ENCODE peak calls at places on chromosomes 7 and 10, in eight cellular contexts. One of them, this sample, is unnamed. For H3K4me1, the result is how much of the 10 kb centered on the place peaks cover.

GRCh38 chr7:19368540-19368939 is 223.3 kb upstream of the FERD3L start:
- DNase-seq in transverse colon: no peak
- DNase-seq in endodermal cell: peak
- DNase-seq in GM12878: no peak
- DNase-seq in neural progenitor cell: no peak
- DNase-seq in MM.1S: no peak
- DNase-seq in A549: no peak
- DNase-seq in right lobe of liver: no peak
- DNase-seq in this sample: no peak

GRCh38 chr10:127013251-127013656 is 108.0 kb downstream of the DOCK1 start:
- DNase-seq in transverse colon: peak
- DNase-seq in endodermal cell: no peak
- DNase-seq in GM12878: no peak
- DNase-seq in neural progenitor cell: peak
- DNase-seq in MM.1S: no peak
- DNase-seq in A549: no peak
- DNase-seq in right lobe of liver: no peak
- DNase-seq in this sample: no peak

GRCh38 chr10:32348297-32349198 is 1.6 kb upstream of the EPC1 start:
- DNase-seq in transverse colon: no peak
- DNase-seq in endodermal cell: peak
- DNase-seq in GM12878: no peak
- DNase-seq in neural progenitor cell: no peak
- DNase-seq in MM.1S: no peak
- DNase-seq in A549: no peak
- DNase-seq in right lobe of liver: no peak
- DNase-seq in this sample: no peak

GRCh38 chr10:4532467-4532866 is 293.5 kb upstream of the AKR1E2 start:
- DNase-seq in transverse colon: no peak
- DNase-seq in endodermal cell: no peak
- DNase-seq in GM12878: no peak
- DNase-seq in neural progenitor cell: no peak
- DNase-seq in MM.1S: no peak
- DNase-seq in A549: no peak
- DNase-seq in right lobe of liver: no peak
- DNase-seq in this sample: no peak

GRCh38 chr10:24039897-24040296 is 169.0 kb upstream of the KIAA1217 start:
- DNase-seq in transverse colon: peak
- DNase-seq in endodermal cell: no peak
- DNase-seq in GM12878: no peak
- DNase-seq in neural progenitor cell: no peak
- DNase-seq in MM.1S: no peak
- DNase-seq in A549: no peak
- DNase-seq in right lobe of liver: no peak
- DNase-seq in this sample: no peak

GRCh38 chr10:112624546-112625048 is 177.6 kb downstream of the VTI1A start:
- DNase-seq in transverse colon: no peak
- DNase-seq in endodermal cell: no peak
- DNase-seq in GM12878: no peak
- DNase-seq in neural progenitor cell: no peak
- DNase-seq in MM.1S: no peak
- DNase-seq in A549: no peak
- DNase-seq in right lobe of liver: no peak
- DNase-seq in this sample: no peak

GRCh38 chr7:131166066-131166465 is 161.6 kb upstream of the MKLN1 start:
- DNase-seq in transverse colon: no peak
- DNase-seq in endodermal cell: no peak
- DNase-seq in GM12878: no peak
- DNase-seq in neural progenitor cell: no peak
- DNase-seq in MM.1S: no peak
- DNase-seq in A549: no peak
- DNase-seq in right lobe of liver: no peak
- DNase-seq in this sample: no peak

GRCh38 chr10:26410356-26410755 is 27.8 kb upstream of the APBB1IP start:
- DNase-seq in transverse colon: no peak
- DNase-seq in endodermal cell: no peak
- DNase-seq in GM12878: no peak
- DNase-seq in neural progenitor cell: no peak
- DNase-seq in MM.1S: no peak
- DNase-seq in A549: no peak
- DNase-seq in right lobe of liver: no peak
- DNase-seq in this sample: no peak

GRCh38 chr10:79179404-79180309 is 110.9 kb downstream of the ZMIZ1 start:
- DNase-seq in transverse colon: no peak
- DNase-seq in endodermal cell: peak
- DNase-seq in GM12878: no peak
- DNase-seq in neural progenitor cell: peak
- DNase-seq in MM.1S: no peak
- DNase-seq in A549: no peak
- DNase-seq in right lobe of liver: no peak
- DNase-seq in this sample: no peak

GRCh38 chr7:37201003-37201875 is 247.4 kb downstream of the ELMO1 start:
- DNase-seq in transverse colon: peak
- DNase-seq in endodermal cell: peak
- DNase-seq in GM12878: no peak
- DNase-seq in neural progenitor cell: peak
- DNase-seq in MM.1S: peak
- DNase-seq in A549: peak
- DNase-seq in right lobe of liver: peak
- DNase-seq in this sample: peak

GRCh38 chr7:7761974-7762769 is 43.8 kb upstream of the RPA3 start:
- DNase-seq in transverse colon: no peak
- DNase-seq in endodermal cell: no peak
- DNase-seq in GM12878: no peak
- DNase-seq in neural progenitor cell: no peak
- DNase-seq in MM.1S: peak
- DNase-seq in A549: peak
- DNase-seq in right lobe of liver: no peak
- DNase-seq in this sample: no peak

GRCh38 chr10:31317652-31318381 is 1.2 kb upstream of the ZEB1 start:
- DNase-seq in transverse colon: peak
- DNase-seq in endodermal cell: no peak
- DNase-seq in GM12878: no peak
- DNase-seq in neural progenitor cell: peak
- DNase-seq in MM.1S: peak
- DNase-seq in A549: no peak
- DNase-seq in right lobe of liver: no peak
- DNase-seq in this sample: no peak

GRCh38 chr10:14585287-14586193 is 189.2 kb downstream of the FAM107B start:
- DNase-seq in transverse colon: no peak
- DNase-seq in endodermal cell: no peak
- DNase-seq in GM12878: no peak
- DNase-seq in neural progenitor cell: no peak
- DNase-seq in MM.1S: peak
- DNase-seq in A549: no peak
- DNase-seq in right lobe of liver: no peak
- DNase-seq in this sample: no peak

GRCh38 chr7:143392875-143393266 is 11.7 kb downstream of the ZYX start:
- DNase-seq in transverse colon: no peak
- DNase-seq in endodermal cell: peak
- DNase-seq in GM12878: no peak
- DNase-seq in neural progenitor cell: no peak
- DNase-seq in MM.1S: no peak
- DNase-seq in A549: no peak
- DNase-seq in right lobe of liver: no peak
- DNase-seq in this sample: no peak

GRCh38 chr7:143391462-143392404 is 10.6 kb downstream of the ZYX start:
- DNase-seq in transverse colon: peak
- DNase-seq in endodermal cell: peak
- DNase-seq in GM12878: no peak
- DNase-seq in neural progenitor cell: no peak
- DNase-seq in MM.1S: no peak
- DNase-seq in A549: no peak
- DNase-seq in right lobe of liver: peak
- DNase-seq in this sample: peak

GRCh38 chr7:143394777-143395176 is 13.6 kb downstream of the ZYX start:
- DNase-seq in transverse colon: no peak
- DNase-seq in endodermal cell: no peak
- DNase-seq in GM12878: no peak
- DNase-seq in neural progenitor cell: no peak
- DNase-seq in MM.1S: no peak
- DNase-seq in A549: no peak
- DNase-seq in right lobe of liver: no peak
- DNase-seq in this sample: no peak

GRCh38 chr7:143394068-143394467 is 12.9 kb downstream of the ZYX start:
- DNase-seq in transverse colon: no peak
- DNase-seq in endodermal cell: peak
- DNase-seq in GM12878: no peak
- DNase-seq in neural progenitor cell: no peak
- DNase-seq in MM.1S: no peak
- DNase-seq in A549: no peak
- DNase-seq in right lobe of liver: no peak
- DNase-seq in this sample: no peak

GRCh38 chr7:143393267-143394041 is 12.3 kb downstream of the ZYX start:
- DNase-seq in transverse colon: no peak
- DNase-seq in endodermal cell: peak
- DNase-seq in GM12878: no peak
- DNase-seq in neural progenitor cell: no peak
- DNase-seq in MM.1S: no peak
- DNase-seq in A549: no peak
- DNase-seq in right lobe of liver: peak
- DNase-seq in this sample: no peak
- H3K4me1 ChIP-seq in transverse colon: under half
- H3K4me1 ChIP-seq in endodermal cell: under half
- H3K4me1 ChIP-seq in GM12878: under half
- H3K4me1 ChIP-seq in neural progenitor cell: under half
- H3K4me1 ChIP-seq in MM.1S: under half
- H3K4me1 ChIP-seq in A549: under half
- H3K4me1 ChIP-seq in right lobe of liver: under half
- H3K4me1 ChIP-seq in this sample: half or more

GRCh38 chr10:46223064-46223480 is 63.7 kb upstream of the ANTXRL start:
- DNase-seq in transverse colon: no peak
- DNase-seq in endodermal cell: peak
- DNase-seq in GM12878: no peak
- DNase-seq in neural progenitor cell: no peak
- DNase-seq in MM.1S: peak
- DNase-seq in A549: peak
- DNase-seq in right lobe of liver: no peak
- DNase-seq in this sample: no peak
- TF ChIP-seq CTCF in transverse colon: no peak
- TF ChIP-seq CTCF in endodermal cell: peak
- TF ChIP-seq CTCF in GM12878: peak
- TF ChIP-seq CTCF in neural progenitor cell: peak
- TF ChIP-seq CTCF in MM.1S: peak
- TF ChIP-seq CTCF in A549: peak
- TF ChIP-seq CTCF in right lobe of liver: no peak
- TF ChIP-seq CTCF in this sample: no peak

GRCh38 chr10:5585517-5586222 is 60.9 kb downstream of the CALML3 start:
- DNase-seq in transverse colon: no peak
- DNase-seq in endodermal cell: no peak
- DNase-seq in GM12878: no peak
- DNase-seq in neural progenitor cell: no peak
- DNase-seq in MM.1S: no peak
- DNase-seq in A549: no peak
- DNase-seq in right lobe of liver: no peak
- DNase-seq in this sample: no peak

GRCh38 chr10:5589071-5589962 is 64.6 kb downstream of the CALML3 start:
- DNase-seq in transverse colon: peak
- DNase-seq in endodermal cell: no peak
- DNase-seq in GM12878: no peak
- DNase-seq in neural progenitor cell: no peak
- DNase-seq in MM.1S: peak
- DNase-seq in A549: no peak
- DNase-seq in right lobe of liver: no peak
- DNase-seq in this sample: no peak

GRCh38 chr10:5588080-5588453 is 63.3 kb downstream of the CALML3 start:
- DNase-seq in transverse colon: no peak
- DNase-seq in endodermal cell: no peak
- DNase-seq in GM12878: no peak
- DNase-seq in neural progenitor cell: no peak
- DNase-seq in MM.1S: no peak
- DNase-seq in A549: no peak
- DNase-seq in right lobe of liver: no peak
- DNase-seq in this sample: no peak

GRCh38 chr10:5588603-5589002 is 63.8 kb downstream of the CALML3 start:
- DNase-seq in transverse colon: no peak
- DNase-seq in endodermal cell: no peak
- DNase-seq in GM12878: no peak
- DNase-seq in neural progenitor cell: no peak
- DNase-seq in MM.1S: no peak
- DNase-seq in A549: no peak
- DNase-seq in right lobe of liver: no peak
- DNase-seq in this sample: no peak

DNA sequence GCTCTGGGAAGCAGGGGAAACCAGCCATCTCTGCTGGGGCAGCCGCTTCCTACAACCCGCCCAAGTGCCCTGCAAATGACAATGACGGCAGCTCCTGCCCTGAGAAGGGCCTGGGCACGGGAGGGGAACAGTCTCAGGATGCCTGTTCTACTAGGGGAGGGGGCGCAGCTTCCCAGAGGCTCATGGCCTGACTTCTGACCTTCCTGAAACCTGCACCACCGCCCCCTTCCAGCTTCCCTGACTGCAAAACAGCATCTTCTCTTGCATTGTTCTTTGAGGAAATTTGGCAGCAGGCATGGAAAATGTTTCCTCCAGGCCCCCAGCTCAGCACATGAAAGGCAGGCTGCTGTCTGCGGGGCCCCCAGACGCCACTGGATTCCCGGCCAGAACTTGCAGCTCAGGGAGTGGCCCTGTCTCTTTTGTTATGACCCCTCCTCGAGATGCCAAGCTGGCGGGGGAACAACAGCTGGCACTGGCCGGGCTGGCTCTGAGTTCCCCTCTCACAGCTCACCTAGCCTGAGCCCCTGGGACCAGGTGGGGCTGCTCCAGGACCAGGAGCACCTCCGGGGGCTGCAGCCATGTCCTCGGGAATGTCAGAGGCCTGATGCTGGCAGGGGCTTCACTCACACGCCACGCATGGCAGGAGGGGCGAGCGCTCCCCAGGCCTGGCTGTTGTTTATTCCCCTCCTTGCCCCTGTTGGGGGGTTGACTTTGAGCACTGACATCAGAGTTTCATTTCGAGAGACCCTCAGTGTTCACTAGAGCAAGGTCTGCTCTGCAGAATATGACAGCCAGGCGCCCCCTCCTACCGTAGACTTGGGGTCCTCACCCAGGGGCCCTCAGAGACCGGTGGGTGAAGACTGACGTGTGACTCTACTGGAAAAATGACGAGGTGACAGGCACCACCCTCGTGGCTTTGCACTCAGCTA is 62.7 kb downstream of the CALML3 start:
- DNase-seq in transverse colon: no peak
- DNase-seq in endodermal cell: no peak
- DNase-seq in GM12878: no peak
- DNase-seq in neural progenitor cell: no peak
- DNase-seq in MM.1S: no peak
- DNase-seq in A549: no peak
- DNase-seq in right lobe of liver: no peak
- DNase-seq in this sample: peak
- H3K4me1 ChIP-seq in transverse colon: under half
- H3K4me1 ChIP-seq in endodermal cell: under half
- H3K4me1 ChIP-seq in GM12878: under half
- H3K4me1 ChIP-seq in neural progenitor cell: half or more
- H3K4me1 ChIP-seq in MM.1S: under half
- H3K4me1 ChIP-seq in A549: half or more
- H3K4me1 ChIP-seq in right lobe of liver: under half
- H3K4me1 ChIP-seq in this sample: under half

DNA sequence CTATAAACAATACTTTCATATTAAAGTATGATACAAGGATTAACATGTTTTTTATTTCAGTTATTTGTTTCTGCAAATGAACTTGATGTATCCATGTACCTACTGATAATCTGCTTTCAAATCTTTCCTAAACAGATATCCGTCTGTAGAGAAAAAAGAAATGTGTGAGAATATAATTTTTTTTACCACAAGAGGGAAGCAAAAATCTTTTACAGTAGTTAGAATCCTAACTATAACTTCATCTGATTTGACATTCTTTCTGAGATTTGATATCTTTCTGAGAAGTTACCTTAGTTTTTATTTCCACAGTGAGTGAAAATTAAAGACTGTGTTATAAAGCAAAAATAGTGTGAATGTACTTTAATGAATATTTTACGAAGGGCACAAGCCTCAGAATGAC is 203.9 kb upstream of the PCLO start:
- DNase-seq in transverse colon: no peak
- DNase-seq in endodermal cell: no peak
- DNase-seq in GM12878: no peak
- DNase-seq in neural progenitor cell: no peak
- DNase-seq in MM.1S: no peak
- DNase-seq in A549: peak
- DNase-seq in right lobe of liver: no peak
- DNase-seq in this sample: no peak
- TF ChIP-seq CTCF in transverse colon: no peak
- TF ChIP-seq CTCF in endodermal cell: peak
- TF ChIP-seq CTCF in GM12878: no peak
- TF ChIP-seq CTCF in neural progenitor cell: peak
- TF ChIP-seq CTCF in MM.1S: peak
- TF ChIP-seq CTCF in A549: peak
- TF ChIP-seq CTCF in right lobe of liver: no peak
- TF ChIP-seq CTCF in this sample: no peak

This sample was measured in heart right ventricle.